ENCODE peak calls at places on chromosomes 16 and 17, in seven cellular contexts. One of them, this sample, is unnamed.

GRCh38 chr17:80036715-80037477 is 454 bp downstream of the CCDC40 start:
- DNase-seq in GM23338: peak
- DNase-seq in heart right ventricle: peak
- DNase-seq in left ventricle myocardium inferior: no peak
- DNase-seq in RWPE1: no peak
- DNase-seq in stomach: no peak
- DNase-seq in CD4-positive, alpha-beta memory T cell: peak
- DNase-seq in this sample: no peak

GRCh38 chr16:85819711-85820110 is 20.2 kb downstream of the COX4I1 start:
- DNase-seq in heart right ventricle: no peak
- DNase-seq in CD4-positive, alpha-beta memory T cell: no peak
- DNase-seq in left ventricle myocardium inferior: no peak
- DNase-seq in stomach: no peak
- DNase-seq in GM23338: no peak
- DNase-seq in RWPE1: no peak
- DNase-seq in this sample: no peak

GRCh38 chr17:34658796-34659195 is 79.4 kb downstream of the TMEM132E start:
- DNase-seq in stomach: no peak
- DNase-seq in GM23338: no peak
- DNase-seq in CD4-positive, alpha-beta memory T cell: no peak
- DNase-seq in left ventricle myocardium inferior: no peak
- DNase-seq in heart right ventricle: no peak
- DNase-seq in RWPE1: no peak
- DNase-seq in this sample: no peak

GRCh38 chr16:4500283-4500682 is 24.1 kb downstream of the HMOX2 start:
- DNase-seq in heart right ventricle: no peak
- DNase-seq in left ventricle myocardium inferior: no peak
- DNase-seq in CD4-positive, alpha-beta memory T cell: no peak
- DNase-seq in RWPE1: peak
- DNase-seq in stomach: peak
- DNase-seq in GM23338: no peak
- DNase-seq in this sample: no peak

GRCh38 chr16:68396481-68396880 is 51.8 kb downstream of the SMPD3 start:
- DNase-seq in left ventricle myocardium inferior: no peak
- DNase-seq in GM23338: peak
- DNase-seq in stomach: peak
- DNase-seq in CD4-positive, alpha-beta memory T cell: peak
- DNase-seq in heart right ventricle: no peak
- DNase-seq in RWPE1: peak
- DNase-seq in this sample: no peak

GRCh38 chr16:12186774-12187335 is 210.3 kb downstream of the SNX29 start:
- DNase-seq in GM23338: no peak
- DNase-seq in stomach: no peak
- DNase-seq in heart right ventricle: no peak
- DNase-seq in RWPE1: no peak
- DNase-seq in CD4-positive, alpha-beta memory T cell: no peak
- DNase-seq in left ventricle myocardium inferior: no peak
- DNase-seq in this sample: no peak

GRCh38 chr16:50396770-50397525 is 28.2 kb upstream of the BRD7 start:
- DNase-seq in GM23338: no peak
- DNase-seq in heart right ventricle: no peak
- DNase-seq in RWPE1: peak
- DNase-seq in stomach: no peak
- DNase-seq in left ventricle myocardium inferior: no peak
- DNase-seq in CD4-positive, alpha-beta memory T cell: no peak
- DNase-seq in this sample: no peak

GRCh38 chr17:57109393-57110151 is 24.5 kb downstream of the AKAP1 start:
- DNase-seq in stomach: no peak
- DNase-seq in left ventricle myocardium inferior: peak
- DNase-seq in heart right ventricle: peak
- DNase-seq in GM23338: peak
- DNase-seq in CD4-positive, alpha-beta memory T cell: no peak
- DNase-seq in RWPE1: no peak
- DNase-seq in this sample: no peak

GRCh38 chr17:14871921-14872320 is 393.2 kb downstream of the PMP22 start:
- DNase-seq in CD4-positive, alpha-beta memory T cell: no peak
- DNase-seq in left ventricle myocardium inferior: no peak
- DNase-seq in RWPE1: peak
- DNase-seq in stomach: no peak
- DNase-seq in heart right ventricle: no peak
- DNase-seq in GM23338: no peak
- DNase-seq in this sample: no peak

GRCh38 chr17:8314797-8315739 is 5.0 kb downstream of the ARHGEF15 start:
- DNase-seq in CD4-positive, alpha-beta memory T cell: no peak
- DNase-seq in stomach: peak
- DNase-seq in RWPE1: no peak
- DNase-seq in left ventricle myocardium inferior: no peak
- DNase-seq in GM23338: peak
- DNase-seq in heart right ventricle: no peak
- DNase-seq in this sample: no peak

GRCh38 chr16:56294014-56294413 is 102.7 kb downstream of the GNAO1 start:
- DNase-seq in GM23338: no peak
- DNase-seq in stomach: no peak
- DNase-seq in RWPE1: no peak
- DNase-seq in left ventricle myocardium inferior: no peak
- DNase-seq in CD4-positive, alpha-beta memory T cell: no peak
- DNase-seq in heart right ventricle: no peak
- DNase-seq in this sample: no peak
- H3K27ac ChIP-seq in GM23338: no peak
- H3K27ac ChIP-seq in stomach: peak
- H3K27ac ChIP-seq in RWPE1: no peak
- H3K27ac ChIP-seq in left ventricle myocardium inferior: peak
- H3K27ac ChIP-seq in CD4-positive, alpha-beta memory T cell: no peak
- H3K27ac ChIP-seq in heart right ventricle: no peak
- H3K27ac ChIP-seq in this sample: no peak

DNA sequence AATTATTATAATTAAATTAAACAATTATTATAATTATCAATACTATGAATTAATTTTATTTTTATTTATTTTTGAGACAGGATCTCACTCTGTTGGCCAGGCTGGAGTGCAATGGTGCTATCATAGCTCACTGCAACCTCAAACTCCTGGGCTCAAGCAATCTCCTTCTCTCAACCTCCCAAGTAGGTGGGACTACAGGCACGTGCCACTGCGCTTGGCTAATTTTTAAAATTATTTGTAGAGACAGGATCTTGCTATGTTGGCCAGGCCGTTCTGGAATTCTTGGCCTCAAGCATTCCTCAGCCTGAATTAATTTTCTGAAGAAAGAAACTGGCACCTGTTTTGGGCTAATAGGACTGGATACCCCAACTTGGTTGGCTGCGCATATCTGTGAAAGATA is 10.3 kb downstream of the GNA13 start:
- DNase-seq in stomach: no peak
- DNase-seq in heart right ventricle: no peak
- DNase-seq in RWPE1: no peak
- DNase-seq in GM23338: no peak
- DNase-seq in left ventricle myocardium inferior: no peak
- DNase-seq in CD4-positive, alpha-beta memory T cell: no peak
- DNase-seq in this sample: no peak
- H3K27ac ChIP-seq in stomach: no peak
- H3K27ac ChIP-seq in heart right ventricle: no peak
- H3K27ac ChIP-seq in RWPE1: no peak
- H3K27ac ChIP-seq in GM23338: no peak
- H3K27ac ChIP-seq in left ventricle myocardium inferior: no peak
- H3K27ac ChIP-seq in CD4-positive, alpha-beta memory T cell: no peak
- H3K27ac ChIP-seq in this sample: no peak

GRCh38 chr17:7017827-7018200 is 5.0 kb upstream of the BCL6B start:
- DNase-seq in GM23338: no peak
- DNase-seq in CD4-positive, alpha-beta memory T cell: no peak
- DNase-seq in left ventricle myocardium inferior: no peak
- DNase-seq in stomach: no peak
- DNase-seq in RWPE1: no peak
- DNase-seq in heart right ventricle: no peak
- DNase-seq in this sample: no peak
- H3K27ac ChIP-seq in GM23338: no peak
- H3K27ac ChIP-seq in CD4-positive, alpha-beta memory T cell: no peak
- H3K27ac ChIP-seq in left ventricle myocardium inferior: peak
- H3K27ac ChIP-seq in stomach: peak
- H3K27ac ChIP-seq in RWPE1: peak
- H3K27ac ChIP-seq in heart right ventricle: peak
- H3K27ac ChIP-seq in this sample: peak

GRCh38 chr17:76268991-76269981 is 4.1 kb downstream of the UBALD2 start:
- DNase-seq in heart right ventricle: peak
- DNase-seq in GM23338: peak
- DNase-seq in left ventricle myocardium inferior: no peak
- DNase-seq in stomach: no peak
- DNase-seq in RWPE1: no peak
- DNase-seq in CD4-positive, alpha-beta memory T cell: no peak
- DNase-seq in this sample: no peak
- H3K27ac ChIP-seq in heart right ventricle: no peak
- H3K27ac ChIP-seq in GM23338: peak
- H3K27ac ChIP-seq in left ventricle myocardium inferior: peak
- H3K27ac ChIP-seq in stomach: peak
- H3K27ac ChIP-seq in RWPE1: peak
- H3K27ac ChIP-seq in CD4-positive, alpha-beta memory T cell: peak
- H3K27ac ChIP-seq in this sample: peak

DNA sequence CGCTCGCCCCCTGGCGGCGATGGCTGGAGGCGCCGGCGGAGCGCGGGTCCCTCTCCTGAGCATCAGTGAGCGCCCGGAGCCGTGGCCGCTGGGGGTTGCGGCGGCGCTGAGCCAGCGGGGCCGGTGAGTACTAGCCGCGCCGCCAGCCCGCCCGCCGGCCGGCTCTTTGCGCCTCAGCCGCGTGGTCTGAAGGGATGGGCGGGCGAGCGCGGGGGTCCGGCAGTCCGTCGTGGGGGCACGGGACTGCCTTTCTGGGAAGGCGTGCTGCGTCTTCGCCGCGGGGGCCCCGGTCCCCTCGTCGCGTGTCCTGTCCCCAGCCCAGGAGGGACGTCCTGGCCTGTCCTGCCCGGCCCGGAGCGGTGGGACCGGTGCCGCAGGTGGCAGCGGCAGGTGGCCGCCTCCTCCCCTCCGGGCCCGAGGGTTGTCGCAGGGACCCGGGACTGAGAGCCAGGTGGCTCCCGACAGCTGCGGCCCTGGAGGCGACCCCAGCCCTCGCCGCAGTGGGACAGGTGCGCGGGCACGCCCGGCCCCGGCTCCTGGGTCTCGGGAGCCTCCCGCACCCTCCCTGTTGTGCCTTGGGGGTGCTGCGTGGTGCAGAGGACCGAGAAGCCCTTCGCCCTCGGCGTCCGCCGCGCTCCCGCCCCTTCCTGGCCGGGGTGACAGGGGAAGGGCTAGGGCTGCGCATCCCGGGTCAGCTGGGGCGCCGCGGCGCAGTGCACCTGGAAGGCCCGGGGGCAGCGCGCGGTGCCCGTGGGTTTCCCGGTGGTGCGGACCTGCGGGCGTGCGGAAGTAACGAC is at the start of gene SPECC1:
- DNase-seq in heart right ventricle: peak
- DNase-seq in GM23338: peak
- DNase-seq in CD4-positive, alpha-beta memory T cell: peak
- DNase-seq in left ventricle myocardium inferior: peak
- DNase-seq in RWPE1: peak
- DNase-seq in stomach: peak
- DNase-seq in this sample: peak
- H3K27ac ChIP-seq in heart right ventricle: peak
- H3K27ac ChIP-seq in GM23338: peak
- H3K27ac ChIP-seq in CD4-positive, alpha-beta memory T cell: peak
- H3K27ac ChIP-seq in left ventricle myocardium inferior: peak
- H3K27ac ChIP-seq in RWPE1: no peak
- H3K27ac ChIP-seq in stomach: peak
- H3K27ac ChIP-seq in this sample: peak

GRCh38 chr16:2513405-2514332 is at the start of gene ATP6V0C:
- DNase-seq in stomach: peak
- DNase-seq in heart right ventricle: peak
- DNase-seq in left ventricle myocardium inferior: peak
- DNase-seq in RWPE1: peak
- DNase-seq in GM23338: peak
- DNase-seq in CD4-positive, alpha-beta memory T cell: peak
- DNase-seq in this sample: peak

GRCh38 chr16:2514333-2515179 is 804 bp downstream of the ATP6V0C start:
- DNase-seq in RWPE1: no peak
- DNase-seq in CD4-positive, alpha-beta memory T cell: no peak
- DNase-seq in left ventricle myocardium inferior: no peak
- DNase-seq in heart right ventricle: peak
- DNase-seq in stomach: peak
- DNase-seq in GM23338: peak
- DNase-seq in this sample: no peak

GRCh38 chr16:2516391-2517240 is 2.9 kb downstream of the ATP6V0C start:
- DNase-seq in stomach: no peak
- DNase-seq in left ventricle myocardium inferior: no peak
- DNase-seq in GM23338: no peak
- DNase-seq in RWPE1: no peak
- DNase-seq in heart right ventricle: peak
- DNase-seq in CD4-positive, alpha-beta memory T cell: no peak
- DNase-seq in this sample: no peak

GRCh38 chr16:2512920-2513404 is 790 bp upstream of the ATP6V0C start:
- DNase-seq in stomach: no peak
- DNase-seq in CD4-positive, alpha-beta memory T cell: no peak
- DNase-seq in RWPE1: no peak
- DNase-seq in heart right ventricle: no peak
- DNase-seq in left ventricle myocardium inferior: no peak
- DNase-seq in GM23338: peak
- DNase-seq in this sample: no peak

DNA sequence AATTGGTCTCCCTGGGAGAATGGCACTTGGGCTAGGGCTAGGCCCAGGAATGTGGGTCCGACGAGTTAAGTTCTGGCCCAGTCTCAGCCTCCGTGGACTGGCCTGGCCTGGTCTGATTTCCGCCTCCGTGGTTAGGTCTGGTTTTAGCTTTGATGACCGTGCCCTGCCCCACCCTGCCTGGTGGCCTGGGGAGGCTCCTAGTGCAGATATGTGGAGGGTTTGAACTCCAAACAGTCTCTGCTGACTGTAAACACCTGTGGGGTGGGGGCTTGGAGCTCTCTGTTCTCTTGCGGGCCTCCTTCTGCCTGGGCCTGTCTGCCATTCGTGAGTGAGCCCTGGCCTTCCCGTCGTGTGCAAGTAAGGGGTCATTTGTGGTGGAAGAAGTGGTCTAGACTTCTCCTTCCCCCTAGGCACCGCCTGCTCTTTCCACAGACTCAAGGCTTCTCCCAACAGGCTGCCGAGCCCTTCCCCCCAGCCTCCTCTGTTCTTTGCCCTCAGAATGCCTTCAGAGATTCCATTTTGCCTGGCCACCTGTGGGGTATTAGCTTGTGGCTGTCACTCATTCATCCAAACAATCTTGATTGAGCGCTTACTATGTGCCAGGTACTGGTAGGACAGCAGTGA is 1.5 kb downstream of the ATP6V0C start:
- DNase-seq in left ventricle myocardium inferior: no peak
- DNase-seq in stomach: peak
- DNase-seq in CD4-positive, alpha-beta memory T cell: no peak
- DNase-seq in RWPE1: no peak
- DNase-seq in heart right ventricle: peak
- DNase-seq in GM23338: no peak
- DNase-seq in this sample: no peak
- H3K27ac ChIP-seq in left ventricle myocardium inferior: peak
- H3K27ac ChIP-seq in stomach: peak
- H3K27ac ChIP-seq in CD4-positive, alpha-beta memory T cell: peak
- H3K27ac ChIP-seq in RWPE1: peak
- H3K27ac ChIP-seq in heart right ventricle: no peak
- H3K27ac ChIP-seq in GM23338: peak
- H3K27ac ChIP-seq in this sample: peak

GRCh38 chr17:37787055-37787720 is 42.3 kb upstream of the HNF1B start:
- DNase-seq in GM23338: no peak
- DNase-seq in stomach: peak
- DNase-seq in CD4-positive, alpha-beta memory T cell: no peak
- DNase-seq in left ventricle myocardium inferior: no peak
- DNase-seq in heart right ventricle: no peak
- DNase-seq in RWPE1: no peak
- DNase-seq in this sample: no peak
- H3K27ac ChIP-seq in GM23338: no peak
- H3K27ac ChIP-seq in stomach: no peak
- H3K27ac ChIP-seq in CD4-positive, alpha-beta memory T cell: no peak
- H3K27ac ChIP-seq in left ventricle myocardium inferior: no peak
- H3K27ac ChIP-seq in heart right ventricle: no peak
- H3K27ac ChIP-seq in RWPE1: no peak
- H3K27ac ChIP-seq in this sample: no peak